ENCODE peak calls at places on chromosome X, in seven cellular contexts. K, D, I, E, L, Z and G are unnamed samples.

GRCh38 chrX:54992911-54993622 is 921 bp downstream of the PFKFB1 start:
- DNase-seq in K (no peak), D (no peak), E (no peak), L (no peak), Z (no peak), I (no peak), G (no peak)

GRCh38 chrX:78543281-78543680 is 115.8 kb downstream of the RTL3 start:
- DNase-seq in Z (no peak), I (no peak), L (no peak), D (no peak), K (no peak), E (no peak), G (no peak)

GRCh38 chrX:79300821-79301220 is 66.3 kb downstream of the ITM2A start:
- DNase-seq in L (no peak), D (no peak), K (no peak), I (no peak), Z (no peak), E (no peak), G (no peak)

GRCh38 chrX:11445540-11445939 is 152.3 kb downstream of the AMELX start:
- DNase-seq in L (no peak), Z (no peak), D (no peak), E (no peak), I (no peak), K (no peak), G (no peak)

GRCh38 chrX:6456196-6456595 is 78.7 kb downstream of the VCX3A start:
- DNase-seq in E (no peak), K (no peak), L (no peak), I (no peak), D (no peak), Z (no peak), G (no peak)

GRCh38 chrX:45596190-45596808 is 395.6 kb upstream of the DIPK2B start:
- DNase-seq in K (no peak), Z (peak), E (no peak), I (no peak), L (no peak), D (no peak), G (no peak)

GRCh38 chrX:106581856-106582255 is 29.9 kb upstream of the RADX start:
- DNase-seq in Z (no peak), K (no peak), E (no peak), D (no peak), L (no peak), I (no peak), G (no peak)

GRCh38 chrX:70042399-70043371 is 7.1 kb downstream of the AWAT2 start:
- DNase-seq in L (no peak), D (peak), I (no peak), E (no peak), Z (no peak), K (peak), G (peak)

GRCh38 chrX:154714925-154715324 is 36.0 kb downstream of the GAB3 start:
- DNase-seq in I (no peak), E (peak), D (no peak), L (no peak), Z (peak), K (no peak), G (no peak)

GRCh38 chrX:14779589-14779988 is 93.3 kb downstream of the FANCB start:
- DNase-seq in L (no peak), K (no peak), Z (no peak), D (no peak), E (no peak), I (no peak), G (no peak)

GRCh38 chrX:25083661-25084060 is 67.9 kb upstream of the ARX start:
- DNase-seq in Z (no peak), I (no peak), D (no peak), K (no peak), L (no peak), E (no peak), G (no peak)

GRCh38 chrX:374566-374965 is 12.1 kb downstream of the PPP2R3B start:
- DNase-seq in K (no peak), I (no peak), L (no peak), D (no peak), Z (no peak), E (no peak), G (no peak)

GRCh38 chrX:135893294-135893817 is at the start of the genes CT45A10 and SAGE1:
- DNase-seq in Z (no peak), I (no peak), E (no peak), L (no peak), K (no peak), D (no peak), G (no peak)

GRCh38 chrX:135973025-135973547 is 702 bp downstream of the MMGT1 start:
- DNase-seq in Z (no peak), D (no peak), L (no peak), K (no peak), E (peak), I (no peak), G (no peak)

GRCh38 chrX:20361081-20361889 is 94.6 kb upstream of the RPS6KA3 start:
- DNase-seq in D (no peak), K (no peak), L (no peak), E (no peak), Z (no peak), I (no peak), G (peak)

GRCh38 chrX:15567886-15568616 is 32.7 kb downstream of the ACE2 start:
- DNase-seq in Z (peak), L (no peak), K (no peak), E (no peak), D (no peak), I (no peak), G (no peak)

GRCh38 chrX:40146471-40147398 is 49.0 kb upstream of the BCOR start:
- DNase-seq in E (no peak), K (no peak), I (no peak), Z (no peak), L (no peak), D (no peak), G (peak)

GRCh38 chrX:46179748-46180147 is 365.5 kb downstream of the ZNF674 start:
- DNase-seq in I (no peak), E (no peak), L (no peak), Z (no peak), K (no peak), D (no peak), G (no peak)

GRCh38 chrX:101287402-101287801 is 3.7 kb downstream of the TAF7L start:
- DNase-seq in I (no peak), K (no peak), Z (peak), D (no peak), E (no peak), L (no peak), G (no peak)

GRCh38 chrX:129566081-129566480 is 26.0 kb downstream of the OCRL start:
- DNase-seq in L (no peak), E (no peak), D (no peak), I (no peak), Z (no peak), K (no peak), G (no peak)

GRCh38 chrX:148135738-148136137 is 154.6 kb downstream of the FMR1NB start:
- DNase-seq in L (no peak), D (no peak), I (no peak), E (no peak), K (no peak), Z (peak), G (no peak)

GRCh38 chrX:110006826-110007375 is 4.0 kb downstream of the TMEM164 start:
- DNase-seq in E (no peak), Z (no peak), L (no peak), I (no peak), K (no peak), D (no peak), G (no peak)

GRCh38 chrX:134880866-134881265 is 109.9 kb upstream of the SMIM10 start:
- DNase-seq in Z (no peak), I (no peak), K (no peak), D (no peak), L (no peak), E (no peak), G (no peak)

GRCh38 chrX:68647156-68647957 is at the start of gene STARD8:
- DNase-seq in L (no peak), I (no peak), E (no peak), K (no peak), D (peak), Z (peak), G (peak)
- TF ChIP-seq POLR2AphosphoS5 in L (no peak), I (no peak), E (no peak), K (no peak), D (no peak), Z (no peak), G (peak)

DNA sequence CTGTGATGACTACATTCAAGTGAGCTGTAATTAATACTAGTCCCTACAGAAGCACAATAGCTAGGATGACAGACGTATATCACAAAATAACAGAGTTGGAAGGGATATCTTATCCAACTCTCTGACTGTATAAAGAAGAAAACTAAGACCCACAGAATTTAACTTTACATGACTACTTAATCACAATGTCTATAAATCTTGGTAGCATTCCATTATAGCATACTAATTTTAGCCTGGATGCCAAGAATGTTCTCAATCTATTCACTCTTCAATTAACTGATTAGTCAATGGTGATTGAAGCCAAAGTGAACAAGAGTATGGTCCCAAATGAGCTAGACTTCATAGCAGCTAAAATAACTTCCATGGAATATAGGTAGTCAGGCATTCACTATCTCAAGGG is 31.2 kb downstream of the RPS6KA6 start:
- DNase-seq in D (no peak), Z (no peak), L (no peak), I (no peak), E (no peak), K (no peak), G (no peak)
- TF ChIP-seq POLR2AphosphoS5 in D (no peak), Z (no peak), L (no peak), I (no peak), E (no peak), K (no peak), G (no peak)

GRCh38 chrX:23742174-23742692 is 843 bp downstream of the ACOT9 start:
- DNase-seq in L (no peak), E (peak), K (peak), Z (peak), D (peak), I (no peak), G (peak)

GRCh38 chrX:23737413-23737812 is 5.7 kb downstream of the ACOT9 start:
- DNase-seq in D (no peak), L (no peak), I (no peak), Z (no peak), E (no peak), K (no peak), G (no peak)

GRCh38 chrX:23745786-23746185 is 2.7 kb upstream of the ACOT9 start:
- DNase-seq in D (no peak), E (no peak), K (no peak), Z (peak), L (no peak), I (no peak), G (no peak)

DNA sequence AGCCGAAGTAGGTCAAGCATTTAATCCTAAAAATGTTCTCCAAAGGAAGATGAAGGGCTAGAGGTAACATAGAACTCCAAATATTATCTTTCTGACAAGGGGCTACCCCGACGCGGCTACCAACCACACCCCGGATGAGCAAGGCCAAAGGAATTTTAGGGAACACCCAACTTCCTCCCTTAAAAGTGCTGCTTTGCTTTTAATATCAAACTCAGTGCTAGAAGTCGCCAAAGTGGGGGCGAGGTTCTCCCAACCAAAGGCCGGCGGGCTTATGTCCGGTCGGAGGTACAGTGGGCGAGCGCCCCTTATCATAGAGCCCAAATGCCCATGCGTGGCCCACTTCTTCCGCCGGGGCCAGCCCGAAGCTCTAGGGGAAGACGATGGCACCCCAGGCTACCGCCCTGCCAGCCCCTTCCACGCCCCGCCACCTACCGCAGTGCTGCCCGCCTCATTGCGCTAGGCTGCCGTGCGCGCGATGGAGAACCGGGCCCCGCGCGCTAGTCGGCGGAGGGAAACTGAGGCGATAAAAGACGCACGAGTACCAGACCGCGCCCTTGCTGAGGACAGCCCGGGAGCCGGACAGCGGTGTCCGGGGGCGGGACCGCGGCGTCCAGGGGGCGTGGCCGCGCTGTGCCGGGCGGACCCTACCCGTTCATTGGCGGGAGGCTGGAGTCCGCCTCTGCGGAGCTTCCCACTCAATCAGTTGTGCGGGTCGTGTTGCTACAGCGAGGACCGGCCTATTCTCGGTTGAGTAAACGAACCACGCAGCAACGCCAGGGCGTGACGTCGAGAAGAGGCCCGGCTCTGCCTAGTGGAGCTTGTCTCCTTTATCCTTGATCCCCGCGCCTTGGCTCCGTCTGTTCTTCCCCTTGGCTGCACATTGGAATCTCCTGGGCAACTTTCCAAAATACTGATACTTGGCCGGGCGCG is at the start of gene ACOT9:
- DNase-seq in Z (peak), K (peak), E (peak), I (peak), L (peak), D (peak), G (peak)
- TF ChIP-seq POLR2AphosphoS5 in Z (peak), K (peak), E (peak), I (no peak), L (no peak), D (peak), G (peak)

GRCh38 chrX:116490091-116490490 is 27.3 kb upstream of the CT83 start:
- DNase-seq in Z (peak), E (no peak), L (no peak), I (no peak), D (no peak), K (no peak), G (no peak)
- TF ChIP-seq POLR2AphosphoS5 in Z (no peak), E (no peak), L (no peak), I (no peak), D (no peak), K (no peak), G (no peak)

GRCh38 chrX:47574609-47575325 is 7.5 kb upstream of the TIMP1 start:
- DNase-seq in K (no peak), L (no peak), I (no peak), E (no peak), D (no peak), Z (no peak), G (peak)
- TF ChIP-seq POLR2AphosphoS5 in K (no peak), L (no peak), I (no peak), E (no peak), D (no peak), Z (no peak), G (no peak)

GRCh38 chrX:71393919-71394318 is 27.8 kb downstream of the TAF1 start:
- DNase-seq in D (no peak), E (no peak), Z (no peak), K (no peak), I (no peak), L (no peak), G (no peak)
- TF ChIP-seq POLR2AphosphoS5 in D (no peak), E (no peak), Z (no peak), K (no peak), I (no peak), L (no peak), G (no peak)

DNA sequence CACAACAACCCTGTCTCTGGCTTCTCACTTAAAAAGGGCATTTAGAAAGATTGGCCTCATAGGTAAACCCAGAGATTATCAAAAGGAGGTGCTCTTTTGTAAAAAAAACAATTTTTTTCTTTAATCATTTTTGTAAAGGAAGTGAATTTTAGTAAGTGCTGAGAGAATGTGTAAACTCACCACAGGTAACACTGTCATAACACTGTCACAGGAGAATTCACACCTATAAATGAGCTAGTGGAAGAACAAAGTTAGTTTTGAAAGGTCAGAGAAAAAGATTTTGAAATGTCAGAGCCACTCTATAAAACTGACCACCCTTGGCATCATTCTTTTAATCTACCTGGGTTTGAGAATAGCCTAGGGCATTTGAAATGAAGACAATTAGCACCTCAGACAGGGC is 3.3 kb upstream of the SH2D1A start:
- DNase-seq in E (no peak), I (no peak), K (no peak), Z (no peak), D (no peak), L (no peak), G (no peak)
- TF ChIP-seq POLR2AphosphoS5 in E (no peak), I (no peak), K (no peak), Z (no peak), D (no peak), L (no peak), G (no peak)

GRCh38 chrX:13110427-13111324 is 66.3 kb upstream of the FAM9C start:
- DNase-seq in D (no peak), E (peak), Z (peak), I (no peak), K (no peak), L (no peak), G (peak)
- TF ChIP-seq POLR2AphosphoS5 in D (peak), E (no peak), Z (peak), I (no peak), K (no peak), L (no peak), G (no peak)